ENCODE peak calls at places on chromosome 21, in nine cellular contexts. W is endothelial cell of umbilical vein, Y is spleen, G is stomach, C is body of pancreas, E is IMR-90, F is HCT116, P is breast epithelium, O is sigmoid colon. N is an unnamed sample.

GRCh38 chr21:24023936-24024335 is 1583.3 kb downstream of the MRPL39 start:
- DNase-seq in P (no peak), E (no peak), G (no peak), W (peak), Y (no peak), C (no peak), O (no peak), F (no peak), N (no peak)

GRCh38 chr21:17577701-17578100 is 35.0 kb downstream of the BTG3 start:
- DNase-seq in C (no peak), W (no peak), O (no peak), G (no peak), Y (no peak), P (no peak), E (no peak), F (no peak), N (no peak)

GRCh38 chr21:16978309-16978895 is 534.4 kb upstream of the CXADR start:
- DNase-seq in O (no peak), Y (no peak), C (no peak), E (no peak), P (no peak), W (no peak), F (no peak), G (no peak), N (no peak)

GRCh38 chr21:35321322-35322200 is 272.5 kb upstream of the RUNX1 start:
- DNase-seq in C (no peak), O (no peak), P (no peak), G (no peak), Y (no peak), E (no peak), F (no peak), W (no peak), N (no peak)

GRCh38 chr21:27683292-27683691 is 716.4 kb upstream of the ADAMTS5 start:
- DNase-seq in G (no peak), P (no peak), O (no peak), Y (no peak), C (no peak), E (no peak), F (no peak), W (no peak), N (no peak)

GRCh38 chr21:17371470-17371869 is 141.4 kb upstream of the CXADR start:
- DNase-seq in Y (no peak), P (no peak), G (no peak), O (no peak), F (no peak), E (peak), W (no peak), C (no peak), N (no peak)

GRCh38 chr21:46425566-46425965 is 33.1 kb upstream of the DIP2A start:
- DNase-seq in W (no peak), G (no peak), C (no peak), F (no peak), Y (peak), E (no peak), P (no peak), O (no peak), N (no peak)

GRCh38 chr21:29379517-29380054 is 80.9 kb downstream of the BACH1 start:
- DNase-seq in G (no peak), E (no peak), P (no peak), F (no peak), O (no peak), W (no peak), Y (no peak), C (no peak), N (no peak)

GRCh38 chr21:17414766-17415165 is 98.1 kb upstream of the CXADR start:
- DNase-seq in P (no peak), G (no peak), Y (no peak), C (peak), E (no peak), W (no peak), O (no peak), F (no peak), N (no peak)

GRCh38 chr21:28150778-28151177 is 841.9 kb downstream of the LTN1 start:
- DNase-seq in Y (no peak), E (peak), C (no peak), G (no peak), W (no peak), O (no peak), P (no peak), F (no peak), N (no peak)

GRCh38 chr21:33490991-33491372 is 534 bp downstream of the DNAJC28 start:
- DNase-seq in C (no peak), G (no peak), F (peak), Y (no peak), O (no peak), P (no peak), E (no peak), W (peak), N (no peak)

GRCh38 chr21:35227774-35228173 is 178.7 kb upstream of the RUNX1 start:
- DNase-seq in O (no peak), E (no peak), C (no peak), W (no peak), Y (no peak), P (no peak), G (no peak), F (no peak), N (peak)

GRCh38 chr21:31011412-31011811 is 26.9 kb downstream of the KRTAP19-8 start:
- DNase-seq in E (no peak), W (no peak), P (no peak), G (no peak), C (no peak), F (no peak), Y (no peak), O (no peak), N (peak)

GRCh38 chr21:38850277-38850951 is 44.7 kb downstream of the ETS2 start:
- DNase-seq in C (no peak), F (no peak), Y (no peak), P (no peak), E (no peak), W (no peak), G (no peak), O (no peak), N (no peak)

GRCh38 chr21:39472211-39472610 is 20.4 kb downstream of the SH3BGR start:
- DNase-seq in W (no peak), P (no peak), O (no peak), F (no peak), E (no peak), C (no peak), Y (no peak), G (no peak), N (no peak)

GRCh38 chr21:46127239-46128105 is 27.9 kb downstream of the FTCD start:
- DNase-seq in Y (peak), W (no peak), O (peak), C (no peak), E (no peak), G (no peak), P (peak), F (no peak), N (peak)

GRCh38 chr21:34579411-34579810 is 35.5 kb downstream of the RCAN1 start:
- DNase-seq in F (no peak), C (no peak), O (no peak), Y (no peak), P (no peak), W (no peak), E (peak), G (no peak), N (no peak)

GRCh38 chr21:39610705-39611104 is 2.0 kb upstream of the B3GALT5 start:
- DNase-seq in Y (no peak), C (peak), G (no peak), F (no peak), P (no peak), O (no peak), W (no peak), E (no peak), N (no peak)

GRCh38 chr21:30831194-30831765 is 1.7 kb upstream of the KRTAP7-1 start:
- DNase-seq in G (no peak), O (no peak), C (peak), W (no peak), F (peak), P (no peak), E (no peak), Y (no peak), N (no peak)

GRCh38 chr21:15000076-15000475 is 64.7 kb downstream of the NRIP1 start:
- DNase-seq in P (no peak), Y (no peak), E (peak), C (no peak), O (no peak), F (no peak), G (no peak), W (no peak), N (no peak)

GRCh38 chr21:40923914-40924313 is 77.0 kb upstream of the DSCAM start:
- DNase-seq in F (no peak), P (no peak), Y (no peak), C (no peak), G (no peak), E (no peak), O (no peak), W (no peak), N (no peak)

GRCh38 chr21:37407719-37408455 is 41.3 kb downstream of the DYRK1A start:
- DNase-seq in W (no peak), Y (no peak), C (no peak), G (no peak), O (no peak), P (no peak), F (no peak), E (peak), N (no peak)

GRCh38 chr21:21463456-21463855 is 465.2 kb downstream of the NCAM2 start:
- DNase-seq in E (no peak), C (no peak), P (no peak), F (no peak), G (no peak), O (no peak), Y (no peak), W (peak), N (no peak)

GRCh38 chr21:14271053-14271452 is 55.1 kb downstream of the RBM11 start:
- DNase-seq in W (no peak), G (no peak), E (no peak), P (no peak), Y (no peak), C (no peak), F (no peak), O (no peak), N (no peak)

GRCh38 chr21:30444204-30444603 is 4.1 kb downstream of the KRTAP15-1 start:
- DNase-seq in C (no peak), E (no peak), G (no peak), O (no peak), W (no peak), Y (no peak), F (no peak), P (no peak), N (no peak)

GRCh38 chr21:46065215-46065992 is 32.5 kb upstream of the COL6A2 start:
- DNase-seq in P (peak), F (no peak), W (no peak), C (peak), Y (no peak), G (no peak), E (peak), O (peak), N (no peak)

GRCh38 chr21:38930838-38931237 is 125.1 kb downstream of the ETS2 start:
- DNase-seq in P (no peak), G (no peak), Y (no peak), W (no peak), O (peak), C (peak), E (peak), F (no peak), N (no peak)

GRCh38 chr21:35145626-35146236 is 96.6 kb upstream of the RUNX1 start:
- DNase-seq in E (no peak), G (peak), F (no peak), O (no peak), Y (no peak), W (no peak), P (no peak), C (no peak), N (no peak)

GRCh38 chr21:32413697-32414578 is 1.4 kb downstream of the EVA1C start:
- DNase-seq in C (peak), Y (no peak), G (no peak), F (no peak), P (no peak), W (peak), O (peak), E (no peak), N (no peak)

GRCh38 chr21:32412998-32413504 is 545 bp downstream of the EVA1C start:
- DNase-seq in E (no peak), O (peak), F (no peak), P (peak), G (peak), Y (peak), W (peak), C (peak), N (no peak)

GRCh38 chr21:32411366-32412161 is 942 bp upstream of the EVA1C start:
- DNase-seq in C (peak), G (peak), O (peak), F (no peak), W (peak), Y (peak), P (peak), E (peak), N (peak)

GRCh38 chr21:32410916-32411315 is 1.6 kb upstream of the EVA1C start:
- DNase-seq in C (peak), G (peak), O (no peak), W (no peak), P (no peak), F (no peak), E (no peak), Y (no peak), N (no peak)

GRCh38 chr21:32412162-32412997 is at the start of gene EVA1C:
- DNase-seq in W (peak), G (peak), Y (peak), E (peak), F (no peak), P (peak), O (peak), C (peak), N (peak)
- TF ChIP-seq POLR2A in W (no peak), G (no peak), Y (no peak), E (no peak), F (no peak), P (no peak), O (no peak), C (no peak), N (peak)

GRCh38 chr21:42102063-42102462 is 30.9 kb downstream of the UMODL1 start:
- DNase-seq in E (no peak), F (no peak), C (no peak), G (no peak), O (no peak), Y (no peak), W (no peak), P (no peak), N (no peak)

GRCh38 chr21:42102946-42103345 is 31.8 kb downstream of the UMODL1 start:
- DNase-seq in P (no peak), E (no peak), C (no peak), W (no peak), G (no peak), O (no peak), F (no peak), Y (no peak), N (no peak)

GRCh38 chr21:42103843-42104242 is 32.7 kb downstream of the UMODL1 start:
- DNase-seq in E (no peak), G (no peak), Y (no peak), C (no peak), F (no peak), W (no peak), P (no peak), O (no peak), N (no peak)

GRCh38 chr21:42101246-42101645 is 30.1 kb downstream of the UMODL1 start:
- DNase-seq in W (no peak), O (no peak), C (no peak), E (no peak), P (no peak), G (no peak), F (no peak), Y (no peak), N (peak)

GRCh38 chr21:42102516-42102915 is 31.4 kb downstream of the UMODL1 start:
- DNase-seq in O (no peak), F (no peak), W (no peak), E (no peak), Y (no peak), P (no peak), G (no peak), C (no peak), N (no peak)
- H3K27ac ChIP-seq in O (no peak), F (no peak), W (no peak), E (no peak), Y (no peak), P (no peak), G (no peak), C (no peak), N (no peak)

DNA sequence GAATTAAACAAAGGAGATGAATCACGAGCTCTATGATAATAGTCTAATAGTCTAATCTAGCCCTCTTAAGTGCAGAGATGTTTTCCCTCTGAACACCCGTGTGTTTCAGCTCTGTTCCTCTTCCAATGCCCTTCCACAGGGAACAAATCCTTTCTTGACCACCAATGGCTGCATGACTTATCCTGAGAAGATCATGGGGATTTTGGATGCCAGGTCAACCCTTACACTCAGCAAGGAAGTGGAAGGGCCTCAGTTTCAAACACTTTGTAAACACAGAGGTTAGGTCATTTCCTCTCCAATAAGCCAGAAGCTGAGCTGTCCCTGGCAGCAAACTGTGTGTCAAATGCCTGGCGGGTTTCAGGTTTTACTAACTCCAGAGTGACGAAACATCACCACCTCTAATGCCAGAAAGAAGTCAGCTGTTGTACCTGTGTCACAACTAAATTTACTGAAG is 200.0 kb downstream of the GABPA start:
- DNase-seq in C (peak), E (peak), F (no peak), O (peak), W (peak), P (peak), Y (no peak), G (peak), N (peak)
- TF ChIP-seq POLR2A in C (no peak), E (no peak), F (no peak), O (no peak), W (no peak), P (no peak), Y (no peak), G (no peak), N (no peak)

GRCh38 chr21:45050361-45050785 is 24.0 kb upstream of the ADARB1 start:
- DNase-seq in G (no peak), C (no peak), P (no peak), O (no peak), W (no peak), Y (no peak), E (no peak), F (no peak), N (no peak)
- H3K27ac ChIP-seq in G (peak), C (no peak), P (no peak), O (peak), W (no peak), Y (no peak), E (peak), F (no peak), N (no peak)

GRCh38 chr21:43792406-43792805 is 3.0 kb downstream of the RRP1 start:
- DNase-seq in O (no peak), P (no peak), Y (no peak), E (no peak), W (no peak), G (no peak), C (no peak), F (no peak), N (no peak)

GRCh38 chr21:43797415-43797814 is 8.0 kb downstream of the RRP1 start:
- DNase-seq in O (no peak), F (no peak), G (no peak), Y (peak), W (no peak), P (no peak), E (no peak), C (no peak), N (no peak)

GRCh38 chr21:43794857-43795256 is 5.5 kb downstream of the RRP1 start:
- DNase-seq in E (no peak), Y (peak), P (no peak), G (no peak), F (no peak), W (no peak), C (no peak), O (no peak), N (no peak)

GRCh38 chr21:43793243-43793642 is 3.9 kb downstream of the RRP1 start:
- DNase-seq in W (no peak), Y (peak), E (no peak), O (no peak), P (no peak), G (no peak), F (no peak), C (no peak), N (no peak)

DNA sequence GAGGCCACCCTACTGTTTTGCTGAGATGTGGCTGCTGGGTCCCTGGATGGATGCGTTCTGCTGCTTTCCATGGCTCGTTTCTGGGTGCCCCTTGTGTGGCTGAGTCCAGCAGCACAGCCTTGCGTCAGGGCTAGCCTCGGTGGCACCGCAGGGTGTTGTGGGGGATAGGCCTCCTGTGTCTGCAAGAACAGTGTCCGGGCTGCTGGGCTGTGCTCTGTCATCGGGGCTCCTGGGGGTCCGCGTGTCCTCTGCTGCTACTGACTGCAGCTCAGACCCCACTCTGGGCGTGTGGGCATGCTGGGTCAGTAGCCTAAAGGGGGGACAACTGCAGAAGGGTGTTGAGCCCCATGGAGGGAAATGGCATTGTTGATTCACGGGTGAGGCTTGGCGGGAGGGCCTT is 4.9 kb downstream of the RRP1 start:
- DNase-seq in F (no peak), G (no peak), C (no peak), Y (peak), W (no peak), O (no peak), E (no peak), P (no peak), N (no peak)
- TF ChIP-seq POLR2A in F (no peak), G (no peak), C (no peak), Y (no peak), W (no peak), O (no peak), E (no peak), P (no peak), N (no peak)